ENCODE peak calls at places on chromosome 10, in five cellular contexts. One of them, this sample, is unnamed.

GRCh38 chr10:70053896-70054641 is 1.4 kb downstream of the MACROH2A2 start:
- DNase-seq in effector memory CD8-positive, alpha-beta T cell: no peak
- DNase-seq in anterior cingulate cortex: peak; percentile 4
- DNase-seq in GOT3: no peak
- DNase-seq in ELF-1: peak; percentile 66
- DNase-seq in this sample: peak; percentile 62

GRCh38 chr10:24826022-24826421 is 102.3 kb upstream of the ARHGAP21 start:
- DNase-seq in effector memory CD8-positive, alpha-beta T cell: no peak
- DNase-seq in anterior cingulate cortex: no peak
- DNase-seq in GOT3: no peak
- DNase-seq in ELF-1: no peak
- DNase-seq in this sample: no peak

GRCh38 chr10:46028584-46029570 is 1.5 kb downstream of the NCOA4 start:
- DNase-seq in effector memory CD8-positive, alpha-beta T cell: peak; percentile 26
- DNase-seq in anterior cingulate cortex: no peak
- DNase-seq in GOT3: no peak
- DNase-seq in ELF-1: no peak
- DNase-seq in this sample: no peak

GRCh38 chr10:110226555-110226925 is 19.1 kb downstream of the MXI1 start:
- DNase-seq in effector memory CD8-positive, alpha-beta T cell: peak; percentile 78
- DNase-seq in anterior cingulate cortex: peak; percentile 93
- DNase-seq in GOT3: peak; percentile 33
- DNase-seq in ELF-1: peak; percentile 62
- DNase-seq in this sample: peak; percentile 95

GRCh38 chr10:14578060-14578952 is 196.4 kb downstream of the FAM107B start:
- DNase-seq in effector memory CD8-positive, alpha-beta T cell: no peak
- DNase-seq in anterior cingulate cortex: no peak
- DNase-seq in GOT3: no peak
- DNase-seq in ELF-1: no peak
- DNase-seq in this sample: no peak

GRCh38 chr10:3420527-3421469 is 248.2 kb upstream of the PITRM1 start:
- DNase-seq in effector memory CD8-positive, alpha-beta T cell: no peak
- DNase-seq in anterior cingulate cortex: no peak
- DNase-seq in GOT3: no peak
- DNase-seq in ELF-1: no peak
- DNase-seq in this sample: no peak

GRCh38 chr10:974785-975074 is 13.5 kb upstream of the GTPBP4 start:
- DNase-seq in effector memory CD8-positive, alpha-beta T cell: no peak
- DNase-seq in anterior cingulate cortex: no peak
- DNase-seq in GOT3: no peak
- DNase-seq in ELF-1: no peak
- DNase-seq in this sample: no peak

GRCh38 chr10:4646546-4646945 is 179.5 kb upstream of the AKR1E2 start:
- DNase-seq in effector memory CD8-positive, alpha-beta T cell: no peak
- DNase-seq in anterior cingulate cortex: no peak
- DNase-seq in GOT3: no peak
- DNase-seq in ELF-1: no peak
- DNase-seq in this sample: no peak

GRCh38 chr10:97138174-97138573 is 47.6 kb downstream of the SLIT1 start:
- DNase-seq in effector memory CD8-positive, alpha-beta T cell: no peak
- DNase-seq in anterior cingulate cortex: no peak
- DNase-seq in GOT3: no peak
- DNase-seq in ELF-1: peak; percentile 27
- DNase-seq in this sample: no peak

GRCh38 chr10:79295593-79295992 is 51.7 kb upstream of the PPIF start:
- DNase-seq in effector memory CD8-positive, alpha-beta T cell: no peak
- DNase-seq in anterior cingulate cortex: no peak
- DNase-seq in GOT3: no peak
- DNase-seq in ELF-1: no peak
- DNase-seq in this sample: no peak